ENCODE peak calls at places on chromosomes 4 and X, in nine cellular contexts. M is NCI-H1694 treated with DMSO at 0.1 percent for 48 hours, U is NCI-H1092 treated with DMSO at 0.1 percent for 48 hours, N is DMS53, L is substantia nigra, A is ELR, P is choroid plexus epithelial cell, Z is GM12891, V is heart right ventricle. W is an unnamed sample.

GRCh38 chrX:40012800-40013682 is 84.7 kb downstream of the BCOR start:
- DNase-seq in M (no peak), U (peak), N (peak), L (no peak), A (peak), P (peak), Z (no peak), V (peak), W (no peak)

GRCh38 chrX:100868273-100868672 is 5.9 kb downstream of the NOX1 start:
- DNase-seq in M (no peak), U (no peak), N (no peak), L (no peak), A (no peak), P (no peak), Z (no peak), V (no peak), W (no peak)

GRCh38 chrX:38610839-38611238 is 49.5 kb downstream of the TSPAN7 start:
- DNase-seq in M (no peak), U (no peak), N (no peak), L (no peak), A (no peak), P (no peak), Z (no peak), V (no peak), W (no peak)

GRCh38 chrX:45191383-45191782 is 9.3 kb downstream of the DIPK2B start:
- DNase-seq in M (no peak), U (no peak), N (no peak), L (no peak), A (no peak), P (no peak), Z (no peak), V (no peak), W (no peak)

GRCh38 chrX:153882086-153882498 is 3.9 kb downstream of the L1CAM start:
- DNase-seq in M (no peak), U (no peak), N (no peak), L (no peak), A (peak), P (no peak), Z (no peak), V (no peak), W (no peak)

GRCh38 chr4:24805036-24805435 is 9.7 kb downstream of the SOD3 start:
- DNase-seq in M (no peak), U (peak), N (peak), L (no peak), A (no peak), P (no peak), Z (no peak), V (no peak), W (no peak)

GRCh38 chrX:140817943-140818342 is 108.4 kb downstream of the LINC00632 start:
- DNase-seq in M (peak), U (peak), N (peak), L (no peak), A (peak), P (peak), Z (no peak), V (no peak), W (no peak)

GRCh38 chr4:3031357-3032064 is 42.8 kb downstream of the HTT-AS start:
- DNase-seq in M (no peak), U (no peak), N (peak), L (no peak), A (no peak), P (no peak), Z (no peak), V (peak), W (no peak)

GRCh38 chrX:13762015-13762414 is 27.5 kb downstream of the OFD1 start:
- DNase-seq in M (no peak), U (no peak), N (no peak), L (no peak), A (no peak), P (no peak), Z (no peak), V (no peak), W (no peak)

GRCh38 chr4:88008133-88008621 is 742 bp downstream of the PKD2 start:
- DNase-seq in M (peak), U (peak), N (peak), L (peak), A (peak), P (peak), Z (peak), V (peak), W (peak)

GRCh38 chr4:163245044-163245443 is 78.4 kb upstream of the NAF1 start:
- DNase-seq in M (no peak), U (no peak), N (no peak), L (no peak), A (no peak), P (no peak), Z (no peak), V (no peak), W (no peak)

GRCh38 chr4:162274354-162274753 is 110.6 kb upstream of the FSTL5 start:
- DNase-seq in M (peak), U (no peak), N (peak), L (peak), A (no peak), P (peak), Z (no peak), V (no peak), W (no peak)

GRCh38 chr4:6595897-6596537 is 21.0 kb downstream of the MAN2B2 start:
- DNase-seq in M (no peak), U (no peak), N (peak), L (no peak), A (peak), P (no peak), Z (no peak), V (no peak), W (no peak)

GRCh38 chr4:15238720-15239119 is 189.1 kb upstream of the C1QTNF7 start:
- DNase-seq in M (no peak), U (peak), N (peak), L (no peak), A (peak), P (peak), Z (peak), V (no peak), W (peak)

GRCh38 chrX:46016296-46016695 is 528.9 kb downstream of the ZNF674 start:
- DNase-seq in M (no peak), U (no peak), N (no peak), L (no peak), A (no peak), P (no peak), Z (no peak), V (no peak), W (no peak)

GRCh38 chr4:173761938-173762337 is 231.9 kb upstream of the HAND2 start:
- DNase-seq in M (no peak), U (no peak), N (no peak), L (no peak), A (no peak), P (no peak), Z (no peak), V (no peak), W (no peak)

GRCh38 chr4:85610450-85610849 is 135.5 kb downstream of the ARHGAP24 start:
- DNase-seq in M (no peak), U (no peak), N (no peak), L (no peak), A (no peak), P (no peak), Z (peak), V (no peak), W (peak)

GRCh38 chr4:103099691-103100392 is at the start of gene BDH2:
- DNase-seq in M (peak), U (peak), N (peak), L (no peak), A (peak), P (peak), Z (peak), V (no peak), W (peak)

GRCh38 chr4:73446336-73446938 is 10.4 kb downstream of the AFP start:
- DNase-seq in M (peak), U (peak), N (peak), L (no peak), A (peak), P (peak), Z (peak), V (no peak), W (peak)

GRCh38 chr4:38804654-38805295 is at the start of gene TLR1:
- DNase-seq in M (peak), U (no peak), N (peak), L (no peak), A (peak), P (peak), Z (no peak), V (no peak), W (no peak)

GRCh38 chrX:107505223-107505622 is 55.8 kb downstream of the FRMPD3 start:
- DNase-seq in M (no peak), U (no peak), N (peak), L (no peak), A (no peak), P (no peak), Z (no peak), V (no peak), W (no peak)

GRCh38 chr4:89879201-89879600 is 15.5 kb upstream of the MMRN1 start:
- DNase-seq in M (no peak), U (no peak), N (no peak), L (no peak), A (no peak), P (no peak), Z (no peak), V (no peak), W (no peak)

GRCh38 chr4:127844605-127845116 is 36.0 kb upstream of the PLK4 start:
- DNase-seq in M (no peak), U (no peak), N (no peak), L (no peak), A (no peak), P (no peak), Z (no peak), V (no peak), W (no peak)

GRCh38 chr4:173436149-173436579 is 37.2 kb upstream of the SCRG1 start:
- DNase-seq in M (no peak), U (peak), N (peak), L (no peak), A (peak), P (peak), Z (no peak), V (no peak), W (no peak)

GRCh38 chrX:55057691-55058249 is 17.1 kb upstream of the PAGE2B start:
- DNase-seq in M (peak), U (peak), N (peak), L (peak), A (peak), P (peak), Z (no peak), V (no peak), W (no peak)

GRCh38 chr4:12445711-12446110 is 1017.0 kb upstream of the HS3ST1 start:
- DNase-seq in M (no peak), U (no peak), N (no peak), L (no peak), A (no peak), P (no peak), Z (no peak), V (no peak), W (no peak)

GRCh38 chr4:119139822-119140252 is 4.2 kb downstream of the MYOZ2 start:
- DNase-seq in M (no peak), U (no peak), N (peak), L (no peak), A (no peak), P (no peak), Z (no peak), V (no peak), W (no peak)

GRCh38 chr4:71429106-71429505 is 90.3 kb downstream of the SLC4A4 start:
- DNase-seq in M (no peak), U (no peak), N (no peak), L (no peak), A (no peak), P (no peak), Z (no peak), V (no peak), W (no peak)

GRCh38 chrX:49892552-49892951 is 13.3 kb downstream of the USP27X start:
- DNase-seq in M (no peak), U (no peak), N (no peak), L (no peak), A (no peak), P (no peak), Z (no peak), V (no peak), W (no peak)

GRCh38 chr4:169846396-169846795 is 88.7 kb upstream of the HPF1 start:
- DNase-seq in M (no peak), U (no peak), N (no peak), L (no peak), A (no peak), P (peak), Z (no peak), V (no peak), W (no peak)

GRCh38 chr4:112112590-112113170 is 32.6 kb upstream of the FAM241A start:
- DNase-seq in M (no peak), U (no peak), N (peak), L (no peak), A (no peak), P (peak), Z (no peak), V (no peak), W (no peak)

GRCh38 chr4:166165829-166166420 is 292.9 kb downstream of the TLL1 start:
- DNase-seq in M (peak), U (peak), N (peak), L (no peak), A (peak), P (peak), Z (peak), V (no peak), W (peak)

GRCh38 chr4:67581208-67581857 is 22.8 kb downstream of the STAP1 start:
- DNase-seq in M (no peak), U (no peak), N (no peak), L (no peak), A (no peak), P (no peak), Z (no peak), V (no peak), W (no peak)

GRCh38 chrX:113947548-113947947 is 636.3 kb upstream of the HTR2C start:
- DNase-seq in M (no peak), U (no peak), N (peak), L (no peak), A (no peak), P (no peak), Z (no peak), V (no peak), W (no peak)

GRCh38 chr4:5809216-5809776 is 83.6 kb downstream of the CRMP1 start:
- DNase-seq in M (no peak), U (no peak), N (peak), L (no peak), A (no peak), P (no peak), Z (no peak), V (no peak), W (no peak)

GRCh38 chr4:22515888-22516541 is at the start of gene ADGRA3:
- DNase-seq in M (no peak), U (peak), N (peak), L (peak), A (peak), P (peak), Z (peak), V (peak), W (no peak)

GRCh38 chrX:15382809-15383208 is 1.4 kb downstream of the VEGFD start:
- DNase-seq in M (no peak), U (no peak), N (no peak), L (no peak), A (no peak), P (no peak), Z (no peak), V (no peak), W (no peak)

GRCh38 chr4:1366371-1367229 is 19.6 kb downstream of the UVSSA start:
- DNase-seq in M (no peak), U (no peak), N (no peak), L (no peak), A (no peak), P (no peak), Z (no peak), V (peak), W (no peak)

GRCh38 chr4:16609170-16609758 is 289.2 kb downstream of the LDB2 start:
- DNase-seq in M (no peak), U (no peak), N (no peak), L (no peak), A (no peak), P (no peak), Z (no peak), V (no peak), W (no peak)

W was measured in GM19239.